ENCODE peak calls at places on chromosome 1, in five cellular contexts. D is A549, R is GM12878, W is HepG2, P is K562. J is an unnamed sample.

GRCh38 chr1:110106013-110106941 is 6.0 kb upstream of the UBL4B start:
- DNase-seq in D (peak), R (peak), W (peak), P (peak), J (peak)

GRCh38 chr1:154212083-154212482 is 6.0 kb upstream of the CFAP141 start:
- DNase-seq in W (no peak), P (no peak), D (no peak), R (no peak), J (no peak)

GRCh38 chr1:161721738-161722343 is 497 bp downstream of the FCRLB start:
- DNase-seq in D (peak), R (no peak), P (peak), W (no peak), J (no peak)

GRCh38 chr1:152034654-152035405 is 2.0 kb downstream of the S100A11 start:
- DNase-seq in P (peak), R (peak), D (peak), W (peak), J (no peak)

GRCh38 chr1:45211061-45211460 is 4.7 kb upstream of the ZSWIM5 start:
- DNase-seq in D (no peak), R (no peak), P (no peak), W (no peak), J (no peak)

GRCh38 chr1:6299557-6300165 is 38.8 kb upstream of the GPR153 start:
- DNase-seq in D (no peak), P (no peak), R (no peak), W (no peak), J (no peak)

GRCh38 chr1:217911908-217912307 is 280.8 kb downstream of the SPATA17 start:
- DNase-seq in R (no peak), D (peak), P (no peak), W (no peak), J (peak)

GRCh38 chr1:28986296-28986910 is 72.0 kb downstream of the EPB41 start:
- DNase-seq in P (no peak), D (no peak), W (no peak), R (no peak), J (no peak)

GRCh38 chr1:7478797-7479499 is 292.1 kb upstream of the VAMP3 start:
- DNase-seq in R (no peak), W (no peak), P (no peak), D (peak), J (no peak)

GRCh38 chr1:53198241-53198651 is 1.6 kb downstream of the CPT2 start:
- DNase-seq in W (no peak), P (no peak), D (no peak), R (no peak), J (no peak)

GRCh38 chr1:218982482-218982881 is 191.2 kb upstream of the LYPLAL1 start:
- DNase-seq in P (no peak), W (no peak), R (no peak), D (no peak), J (no peak)

GRCh38 chr1:163093579-163093978 is 24.4 kb downstream of the RGS4 start:
- DNase-seq in D (no peak), P (no peak), R (no peak), W (no peak), J (no peak)

GRCh38 chr1:177142791-177143382 is 21.6 kb downstream of the ASTN1 start:
- DNase-seq in R (no peak), D (no peak), P (no peak), W (no peak), J (no peak)

GRCh38 chr1:211591980-211592493 is 13.1 kb upstream of the SLC30A1 start:
- DNase-seq in D (no peak), W (no peak), P (no peak), R (no peak), J (no peak)

DNA sequence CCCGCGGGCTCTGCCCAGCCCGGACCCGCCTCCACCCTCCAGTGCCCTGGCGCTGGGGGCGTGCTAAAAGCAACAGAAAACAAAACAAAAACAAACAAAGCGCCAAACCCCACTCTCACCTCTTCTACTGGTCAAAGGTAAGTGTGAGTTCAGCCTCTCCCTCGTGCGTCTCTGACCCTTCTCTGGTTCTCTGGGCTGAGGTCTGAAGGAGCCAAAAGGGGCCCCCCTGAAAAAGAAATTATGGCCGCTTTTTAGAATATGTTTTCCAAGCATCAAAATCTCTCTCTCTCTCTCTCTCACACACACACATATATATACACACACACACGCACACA is 133.5 kb upstream of the DPYD start:
- DNase-seq in P (no peak), R (no peak), W (no peak), D (no peak), J (no peak)
- TF ChIP-seq POLR2A in P (no peak), R (no peak), W (no peak), D (no peak), J (no peak)

GRCh38 chr1:174040387-174040786 is 18.2 kb upstream of the RC3H1 start:
- DNase-seq in W (no peak), R (no peak), D (peak), P (no peak), J (no peak)
- TF ChIP-seq HDAC2 in W (no peak), R (no peak), D (no peak), P (no peak), J (no peak)

DNA sequence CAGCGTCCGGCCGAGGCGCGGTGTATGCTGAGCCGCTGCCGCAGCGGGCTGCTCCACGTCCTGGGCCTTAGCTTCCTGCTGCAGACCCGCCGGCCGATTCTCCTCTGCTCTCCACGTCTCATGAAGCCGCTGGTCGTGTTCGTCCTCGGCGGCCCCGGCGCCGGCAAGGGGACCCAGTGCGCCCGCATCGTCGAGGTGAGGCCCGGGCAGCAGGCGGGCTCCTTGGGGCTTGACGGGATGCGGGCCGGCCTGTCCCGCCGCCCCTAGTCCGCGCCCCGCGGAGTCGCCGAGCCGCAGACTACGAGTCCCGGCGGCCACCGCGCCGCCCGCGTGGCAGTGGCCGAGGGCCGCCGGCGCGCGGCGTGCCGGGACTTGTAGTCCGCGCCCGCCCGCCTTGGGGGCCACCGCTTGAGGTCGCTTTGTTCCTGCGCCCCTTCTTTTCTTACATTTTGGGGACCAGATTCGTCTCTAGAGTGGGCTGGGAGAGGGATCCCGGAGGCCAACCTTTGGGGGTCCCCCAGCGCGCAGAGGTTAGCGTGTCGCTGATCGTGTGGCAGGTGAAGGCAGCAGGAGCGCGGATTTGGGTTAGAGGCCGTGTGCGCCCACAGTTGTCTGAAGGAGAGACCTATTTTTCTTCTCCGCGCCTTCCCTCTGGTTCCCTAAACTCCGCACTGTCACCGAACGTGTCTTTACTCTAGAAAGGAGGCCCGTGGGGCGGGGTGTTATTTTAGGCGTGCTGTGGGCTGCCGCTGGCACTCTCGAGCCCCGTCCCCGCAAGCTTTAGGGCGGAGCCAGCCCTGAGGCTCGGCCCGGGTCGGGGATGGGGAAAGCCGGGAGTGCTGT is 553 bp downstream of the CMPK1 start:
- DNase-seq in W (peak), R (no peak), D (peak), P (peak), J (peak)
- TF ChIP-seq POLR2A in W (peak), R (peak), D (peak), P (peak), J (peak)

GRCh38 chr1:79982218-79982617 is 975.7 kb upstream of the ADGRL4 start:
- DNase-seq in W (no peak), R (no peak), P (no peak), D (no peak), J (no peak)
- TF ChIP-seq HDAC2 in W (no peak), R (no peak), P (no peak), D (no peak), J (no peak)

GRCh38 chr1:173193639-173194038 is 13.5 kb downstream of the TNFSF4 start:
- DNase-seq in W (no peak), R (no peak), D (no peak), P (no peak), J (no peak)
- TF ChIP-seq POLR2A in W (no peak), R (no peak), D (no peak), P (no peak), J (no peak)

GRCh38 chr1:92084651-92085050 is 4.5 kb downstream of the BTBD8 start:
- DNase-seq in R (no peak), W (no peak), D (no peak), P (no peak), J (no peak)

GRCh38 chr1:92091625-92092024 is 11.5 kb downstream of the BTBD8 start:
- DNase-seq in R (no peak), P (no peak), D (no peak), W (no peak), J (no peak)

GRCh38 chr1:92085727-92086126 is 5.6 kb downstream of the BTBD8 start:
- DNase-seq in W (no peak), P (no peak), R (no peak), D (no peak), J (no peak)

DNA sequence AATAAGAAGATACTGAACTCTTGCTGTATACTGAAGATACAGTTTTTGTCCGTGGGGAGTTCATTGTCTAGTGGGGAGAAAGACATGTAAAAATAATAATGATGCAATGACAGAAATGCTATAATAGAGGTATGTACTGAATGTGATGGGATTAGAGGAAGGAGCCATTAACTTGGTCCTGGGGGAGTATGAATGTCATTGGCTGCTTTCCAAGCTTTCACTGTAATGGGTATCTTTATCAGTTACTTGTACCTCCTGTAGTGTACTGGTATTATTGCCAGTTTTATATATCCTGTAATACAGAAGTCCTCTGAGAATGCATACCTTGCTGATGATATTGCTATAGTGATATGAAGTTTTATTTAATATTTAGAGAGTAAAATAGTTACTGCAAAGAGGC is 7.4 kb downstream of the BTBD8 start:
- DNase-seq in R (no peak), D (no peak), P (no peak), W (no peak), J (no peak)
- TF ChIP-seq HDAC2 in R (no peak), D (no peak), P (no peak), W (no peak), J (no peak)

GRCh38 chr1:26747048-26747447 is 40.7 kb upstream of the PIGV start:
- DNase-seq in R (no peak), D (no peak), W (no peak), P (no peak), J (no peak)

GRCh38 chr1:26743426-26744059 is 44.2 kb upstream of the PIGV start:
- DNase-seq in D (no peak), R (no peak), W (no peak), P (no peak), J (no peak)

GRCh38 chr1:26745191-26745590 is 42.6 kb upstream of the PIGV start:
- DNase-seq in P (no peak), W (no peak), R (no peak), D (no peak), J (no peak)

GRCh38 chr1:26740958-26741357 is 45.1 kb downstream of the ARID1A start:
- DNase-seq in R (no peak), W (no peak), P (no peak), D (no peak), J (no peak)

GRCh38 chr1:26744075-26744958 is 43.4 kb upstream of the PIGV start:
- DNase-seq in R (peak), W (peak), P (peak), D (peak), J (no peak)
- TF ChIP-seq POLR2A in R (peak), W (no peak), P (no peak), D (no peak), J (no peak)